ENCODE peak calls at places on chromosomes 7 and 10, in four cellular contexts. J is ovary, C is fibroblast of lung, F is upper lobe of right lung. G is an unnamed sample.

GRCh38 chr10:46556515-46557318 is at the start of gene GPRIN2:
- DNase-seq in J (no peak), C (no peak), F (peak; percentile 89), G (no peak)

GRCh38 chr10:130400890-130401289 is 264.7 kb downstream of the GLRX3 start:
- DNase-seq in J (no peak), C (no peak), F (no peak), G (no peak)

GRCh38 chr10:46106410-46107255 is 60.6 kb upstream of the MSMB start:
- DNase-seq in J (peak; percentile 33), C (peak; percentile 39), F (peak; percentile 84), G (peak; percentile 44)

GRCh38 chr7:69823151-69823744 is 225.0 kb downstream of the AUTS2 start:
- DNase-seq in J (no peak), C (no peak), F (no peak), G (no peak)

GRCh38 chr10:13987472-13987871 is 343.3 kb downstream of the FRMD4A start:
- DNase-seq in J (no peak), C (peak; percentile 58), F (no peak), G (peak; percentile 88)

GRCh38 chr7:148921189-148921588 is 37.1 kb upstream of the EZH2 start:
- DNase-seq in J (no peak), C (no peak), F (no peak), G (no peak)

GRCh38 chr7:33979300-33979806 is 74.0 kb downstream of the BMPER start:
- DNase-seq in J (no peak), C (no peak), F (no peak), G (no peak)

GRCh38 chr10:89115876-89116627 is 91.1 kb downstream of the CH25H start:
- DNase-seq in J (no peak), C (peak; percentile 51), F (no peak), G (peak; percentile 79)

GRCh38 chr7:15584575-15584974 is 22.8 kb upstream of the AGMO start:
- DNase-seq in J (no peak), C (no peak), F (no peak), G (no peak)

GRCh38 chr10:61974611-61975010 is 73.1 kb downstream of the ARID5B start:
- DNase-seq in J (peak; percentile 49), C (peak; percentile 82), F (no peak), G (peak; percentile 53)

GRCh38 chr7:137836113-137836509 is 10.7 kb downstream of the DGKI start:
- DNase-seq in J (no peak), C (no peak), F (no peak), G (peak; percentile 48)
- TF ChIP-seq CTCF in J (no peak), C (no peak), F (no peak), G (no peak)

GRCh38 chr7:50312176-50312575 is 7.7 kb downstream of the IKZF1 start:
- DNase-seq in J (no peak), C (no peak), F (no peak), G (no peak)

GRCh38 chr7:50309130-50309478 is 4.6 kb downstream of the IKZF1 start:
- DNase-seq in J (no peak), C (no peak), F (no peak), G (no peak)

GRCh38 chr7:50308301-50309129 is 4.0 kb downstream of the IKZF1 start:
- DNase-seq in J (no peak), C (no peak), F (no peak), G (no peak)

GRCh38 chr7:50309736-50310135 is 5.2 kb downstream of the IKZF1 start:
- DNase-seq in J (no peak), C (no peak), F (no peak), G (no peak)

GRCh38 chr7:50310361-50310760 is 5.8 kb downstream of the IKZF1 start:
- DNase-seq in J (no peak), C (no peak), F (no peak), G (no peak)
- H3K4me3 ChIP-seq in J (no peak overlapping the region), C (no peak overlapping the region), F (peak overlapping the region; percentile 0), G (no peak overlapping the region)

GRCh38 chr7:106523482-106523881 is 137.5 kb downstream of the CCDC71L start:
- DNase-seq in J (no peak), C (no peak), F (no peak), G (no peak)

GRCh38 chr7:106521541-106521940 is 139.4 kb downstream of the CCDC71L start:
- DNase-seq in J (no peak), C (no peak), F (no peak), G (no peak)

GRCh38 chr7:106518986-106519385 is 142.0 kb downstream of the CCDC71L start:
- DNase-seq in J (no peak), C (no peak), F (no peak), G (no peak)

GRCh38 chr7:106522691-106523090 is 138.3 kb downstream of the CCDC71L start:
- DNase-seq in J (no peak), C (no peak), F (no peak), G (no peak)

DNA sequence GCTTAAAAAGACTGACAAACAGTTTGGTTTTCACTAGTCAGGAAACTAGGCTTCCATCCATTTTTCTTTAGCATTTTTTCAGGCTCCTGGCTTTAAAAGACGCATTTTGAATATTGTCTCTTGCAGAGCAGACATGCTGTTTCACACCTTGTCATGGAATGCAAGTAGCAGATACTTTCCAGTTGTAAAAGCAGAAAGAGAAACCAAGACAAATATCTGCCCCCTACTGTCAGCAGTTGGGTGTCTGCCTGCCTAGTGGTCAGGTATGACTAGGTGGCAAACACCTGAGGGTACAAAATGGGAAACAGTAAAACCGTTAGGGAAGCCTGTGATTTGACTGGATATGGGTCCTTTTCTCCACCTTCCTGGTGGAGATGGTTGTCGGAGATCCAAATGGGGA is 139.8 kb downstream of the CCDC71L start:
- DNase-seq in J (no peak), C (no peak), F (no peak), G (no peak)
- TF ChIP-seq CTCF in J (no peak), C (no peak), F (no peak), G (no peak)

GRCh38 chr10:79242620-79243152 is 104.6 kb upstream of the PPIF start:
- DNase-seq in J (peak; percentile 77), C (peak; percentile 78), F (peak; percentile 78), G (peak; percentile 82)

GRCh38 chr10:79241990-79242619 is 105.2 kb upstream of the PPIF start:
- DNase-seq in J (peak; percentile 57), C (peak; percentile 33), F (peak; percentile 89), G (peak; percentile 45)

GRCh38 chr10:79244841-79245504 is 102.3 kb upstream of the PPIF start:
- DNase-seq in J (no peak), C (no peak), F (no peak), G (no peak)

GRCh38 chr10:79244068-79244442 is 103.2 kb upstream of the PPIF start:
- DNase-seq in J (no peak), C (no peak), F (peak; percentile 57), G (no peak)

DNA sequence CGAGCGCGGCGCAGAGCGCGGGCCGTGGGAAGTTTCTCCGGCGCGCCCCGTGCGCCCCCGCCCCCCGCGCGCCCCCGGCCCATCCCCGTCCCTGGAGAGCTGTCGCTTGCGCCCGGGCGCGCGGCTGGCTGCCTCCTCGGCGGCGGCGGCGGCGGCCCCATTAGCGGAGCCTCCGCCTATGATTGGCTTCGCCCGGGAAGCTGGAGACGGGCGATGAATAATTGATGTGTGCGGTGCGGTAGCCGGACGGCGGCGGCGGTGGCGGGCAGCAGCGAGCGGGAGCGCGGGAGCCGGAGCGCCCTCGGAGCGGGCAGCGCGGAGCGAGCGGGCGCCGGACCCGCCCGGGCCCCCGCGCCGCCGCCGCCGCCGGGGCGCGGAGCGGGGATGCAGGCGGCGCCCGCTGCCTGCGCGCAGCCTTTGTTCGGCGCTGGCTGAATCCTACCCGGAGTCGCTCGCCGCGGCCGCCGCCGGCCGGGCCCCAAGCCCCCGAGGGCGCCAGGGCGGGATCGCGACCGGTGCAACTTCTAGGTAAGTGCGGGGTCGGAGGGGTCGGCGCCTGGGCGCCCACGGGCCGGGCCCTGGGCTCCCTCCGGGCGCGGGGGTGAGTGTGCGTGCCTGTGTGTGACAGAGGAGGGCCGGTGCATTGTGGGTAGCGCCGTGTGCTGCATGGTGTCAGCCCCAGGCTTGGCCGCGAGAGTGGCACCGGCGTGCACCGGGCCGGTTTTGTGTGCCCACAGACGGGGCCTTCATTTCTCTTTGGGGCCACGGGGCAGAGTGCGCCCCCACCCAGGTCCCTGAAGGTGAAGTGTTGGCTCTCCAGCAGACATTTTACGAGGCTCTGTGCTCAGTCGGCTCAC is 103.8 kb upstream of the PPIF start:
- DNase-seq in J (no peak), C (no peak), F (peak; percentile 77), G (peak; percentile 32)
- H3K4me3 ChIP-seq in J (peak overlapping the region; percentile 39), C (no peak overlapping the region), F (peak overlapping the region; percentile 58), G (peak overlapping the region; percentile 42)

GRCh38 chr7:6430271-6430940 is 17.3 kb downstream of the DAGLB start:
- DNase-seq in J (no peak), C (peak; percentile 65), F (no peak), G (peak; percentile 40)
- TF ChIP-seq CTCF in J (no peak), C (peak; percentile 36), F (no peak), G (peak; percentile 37)

GRCh38 chr10:104777086-104777799 is 136.2 kb downstream of the SORCS3 start:
- DNase-seq in J (no peak), C (no peak), F (no peak), G (no peak)
- H3K4me3 ChIP-seq in J (no peak overlapping the region), C (no peak overlapping the region), F (no peak overlapping the region), G (no peak overlapping the region)

G was measured in astrocyte of the spinal cord.